ENCODE peak calls at places on chromosomes 1 and 21, in six cellular contexts. U is iPS DF 6.9; N is Jurkat, Clone E6-1; D is ovary; E is thoracic aorta; X is HAP-1. A is an unnamed sample.

GRCh38 chr1:196324345-196324744 is 283.9 kb downstream of the KCNT2 start:
- DNase-seq in U (no peak), N (no peak), D (no peak), E (no peak), X (no peak), A (no peak)

GRCh38 chr21:25639922-25640670 is 1.0 kb downstream of the JAM2 start:
- DNase-seq in U (no peak), N (no peak), D (peak), E (no peak), X (peak), A (no peak)

GRCh38 chr1:113990966-113991365 is 11.7 kb downstream of the OLFML3 start:
- DNase-seq in U (no peak), N (no peak), D (no peak), E (no peak), X (no peak), A (no peak)

GRCh38 chr1:117093091-117093534 is 28.4 kb downstream of the TRIM45 start:
- DNase-seq in U (no peak), N (no peak), D (peak), E (peak), X (no peak), A (peak)

GRCh38 chr1:238345837-238346236 is 455.1 kb upstream of the ZP4 start:
- DNase-seq in U (no peak), N (no peak), D (no peak), E (no peak), X (no peak), A (no peak)

GRCh38 chr1:218531936-218532335 is 186.8 kb downstream of the TGFB2 start:
- DNase-seq in U (no peak), N (no peak), D (no peak), E (no peak), X (no peak), A (no peak)

GRCh38 chr1:9793291-9793690 is 30.5 kb downstream of the CLSTN1 start:
- DNase-seq in U (no peak), N (no peak), D (no peak), E (no peak), X (no peak), A (no peak)

GRCh38 chr1:153353226-153353947 is 4.3 kb upstream of the S100A9 start:
- DNase-seq in U (peak), N (no peak), D (no peak), E (no peak), X (peak), A (peak)

GRCh38 chr1:153030895-153031294 is at the start of gene SPRR1B:
- DNase-seq in U (no peak), N (no peak), D (no peak), E (no peak), X (no peak), A (no peak)

GRCh38 chr1:7686301-7686850 is 84.7 kb upstream of the VAMP3 start:
- DNase-seq in U (no peak), N (no peak), D (no peak), E (no peak), X (no peak), A (no peak)

GRCh38 chr1:1680912-1681273 is 11.7 kb downstream of the SLC35E2B start:
- DNase-seq in U (no peak), N (no peak), D (no peak), E (no peak), X (no peak), A (no peak)

GRCh38 chr1:40592107-40592773 is 60.8 kb downstream of the ZNF684 start:
- DNase-seq in U (no peak), N (peak), D (no peak), E (no peak), X (peak), A (no peak)

GRCh38 chr1:78275456-78275855 is 215.3 kb upstream of the PTGFR start:
- DNase-seq in U (no peak), N (no peak), D (no peak), E (no peak), X (no peak), A (no peak)

GRCh38 chr1:25802915-25803314 is 2.9 kb downstream of the SELENON start:
- DNase-seq in U (no peak), N (no peak), D (no peak), E (no peak), X (no peak), A (no peak)

GRCh38 chr1:233607252-233608119 is 6.4 kb upstream of the KCNK1 start:
- DNase-seq in U (no peak), N (no peak), D (no peak), E (no peak), X (no peak), A (no peak)

GRCh38 chr1:10614377-10615225 is 139.9 kb downstream of the PEX14 start:
- DNase-seq in U (no peak), N (no peak), D (no peak), E (no peak), X (no peak), A (no peak)

GRCh38 chr21:42566524-42567180 is 53.0 kb downstream of the SLC37A1 start:
- DNase-seq in U (no peak), N (no peak), D (peak), E (no peak), X (no peak), A (no peak)

GRCh38 chr1:58047265-58047858 is 499.2 kb downstream of the OMA1 start:
- DNase-seq in U (no peak), N (peak), D (no peak), E (no peak), X (peak), A (peak)

GRCh38 chr21:33115586-33116541 is 45.9 kb downstream of the OLIG1 start:
- DNase-seq in U (no peak), N (peak), D (no peak), E (no peak), X (no peak), A (no peak)

GRCh38 chr1:109787211-109787844 is 23.6 kb upstream of the EPS8L3 start:
- DNase-seq in U (no peak), N (no peak), D (peak), E (no peak), X (no peak), A (peak)

GRCh38 chr1:177410179-177410766 is 239.5 kb downstream of the BRINP2 start:
- DNase-seq in U (no peak), N (no peak), D (no peak), E (no peak), X (no peak), A (no peak)

GRCh38 chr1:243495442-243496172 is 239.8 kb downstream of the SDCCAG8 start:
- DNase-seq in U (no peak), N (no peak), D (no peak), E (no peak), X (no peak), A (no peak)

GRCh38 chr21:44426663-44427191 is 28.6 kb upstream of the LRRC3 start:
- DNase-seq in U (no peak), N (no peak), D (no peak), E (no peak), X (peak), A (no peak)

GRCh38 chr21:44423941-44424607 is 31.2 kb upstream of the LRRC3 start:
- DNase-seq in U (no peak), N (no peak), D (no peak), E (no peak), X (peak), A (no peak)

GRCh38 chr21:44424608-44425306 is 30.6 kb upstream of the LRRC3 start:
- DNase-seq in U (no peak), N (no peak), D (no peak), E (no peak), X (peak), A (no peak)

GRCh38 chr21:44425895-44426662 is 29.2 kb upstream of the LRRC3 start:
- DNase-seq in U (no peak), N (no peak), D (no peak), E (no peak), X (peak), A (no peak)

DNA sequence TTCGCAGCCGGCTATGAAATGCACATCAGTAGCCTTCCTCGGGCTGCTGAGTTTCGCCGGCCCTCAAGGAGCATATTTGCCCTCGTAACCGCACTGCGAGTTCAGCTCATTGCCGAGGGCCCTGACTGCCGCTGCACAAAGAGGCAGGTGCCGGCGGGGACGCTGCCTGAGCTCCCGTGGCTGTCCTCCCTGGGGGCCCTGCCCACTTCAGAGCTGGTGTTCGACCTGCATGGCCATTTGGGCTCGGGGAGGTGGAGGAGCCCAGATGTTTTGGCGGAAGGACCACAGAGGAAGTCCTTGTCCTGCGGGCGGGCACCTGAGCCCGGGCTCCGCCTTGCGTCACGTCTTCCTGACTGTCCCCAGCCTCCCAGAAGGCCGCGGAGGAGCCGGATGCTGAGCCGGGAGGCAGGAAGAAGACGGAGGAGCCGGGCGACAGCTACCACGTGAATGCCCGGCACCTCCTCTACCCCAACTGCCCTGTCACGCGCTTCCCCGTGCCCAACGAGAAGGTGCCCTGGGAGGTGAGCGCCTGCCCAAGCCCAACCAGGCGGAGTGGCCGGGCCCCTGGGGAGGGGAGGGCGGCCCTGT is 29.9 kb upstream of the LRRC3 start:
- DNase-seq in U (no peak), N (no peak), D (no peak), E (no peak), X (peak), A (no peak)
- H3K4me3 ChIP-seq in U (no peak), N (no peak), D (no peak), E (no peak), X (no peak), A (no peak)

GRCh38 chr1:108745980-108746381 is 493 bp upstream of the STXBP3 start:
- DNase-seq in U (no peak), N (no peak), D (no peak), E (no peak), X (no peak), A (no peak)
- H3K4me3 ChIP-seq in U (no peak), N (no peak), D (no peak), E (peak), X (no peak), A (peak)

GRCh38 chr1:151371744-151372410 is 628 bp downstream of the SELENBP1 start:
- DNase-seq in U (no peak), N (no peak), D (peak), E (no peak), X (peak), A (peak)
- H3K4me3 ChIP-seq in U (peak), N (no peak), D (peak), E (peak), X (peak), A (peak)

GRCh38 chr1:68959631-68960030 is 462.7 kb upstream of the DEPDC1 start:
- DNase-seq in U (no peak), N (no peak), D (no peak), E (no peak), X (no peak), A (peak)

GRCh38 chr1:68955424-68955823 is 458.5 kb upstream of the DEPDC1 start:
- DNase-seq in U (no peak), N (no peak), D (no peak), E (no peak), X (no peak), A (peak)

GRCh38 chr1:68962711-68963110 is 465.8 kb upstream of the DEPDC1 start:
- DNase-seq in U (no peak), N (no peak), D (no peak), E (no peak), X (no peak), A (no peak)

GRCh38 chr1:68961143-68961542 is 464.3 kb upstream of the DEPDC1 start:
- DNase-seq in U (no peak), N (no peak), D (no peak), E (no peak), X (no peak), A (no peak)

DNA sequence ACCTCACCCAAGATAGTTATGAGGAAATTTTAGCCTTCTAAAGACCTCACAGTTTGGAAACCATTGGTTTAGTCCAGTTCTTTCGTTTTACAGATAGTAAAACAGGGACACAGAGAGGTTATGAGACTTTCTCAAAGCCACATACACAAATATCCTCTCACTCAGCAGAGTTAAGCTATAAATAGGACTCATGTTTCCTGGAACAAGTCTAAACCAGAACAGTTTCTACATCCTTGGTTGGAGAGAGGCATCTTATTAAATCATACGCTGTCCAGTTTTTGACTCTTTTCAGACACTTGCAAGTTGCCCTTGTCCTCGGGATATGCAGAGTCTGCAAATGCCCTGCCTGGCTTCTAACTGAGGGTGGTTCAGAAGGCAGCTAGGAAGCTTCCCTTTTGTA is 462.1 kb upstream of the DEPDC1 start:
- DNase-seq in U (no peak), N (no peak), D (no peak), E (no peak), X (no peak), A (no peak)
- H3K4me3 ChIP-seq in U (no peak), N (no peak), D (no peak), E (peak), X (no peak), A (no peak)

GRCh38 chr1:47995306-47996050 is 1.7 kb downstream of the TRABD2B start:
- DNase-seq in U (no peak), N (no peak), D (no peak), E (no peak), X (no peak), A (no peak)
- H3K4me3 ChIP-seq in U (no peak), N (no peak), D (no peak), E (peak), X (peak), A (peak)

GRCh38 chr1:118988186-118989005 is at the start of gene TBX15:
- DNase-seq in U (no peak), N (no peak), D (no peak), E (no peak), X (no peak), A (peak)

GRCh38 chr1:118987431-118988185 is 535 bp downstream of the TBX15 start:
- DNase-seq in U (no peak), N (no peak), D (no peak), E (no peak), X (no peak), A (peak)

GRCh38 chr1:118989878-118990378 is 1.8 kb upstream of the TBX15 start:
- DNase-seq in U (no peak), N (no peak), D (no peak), E (no peak), X (no peak), A (peak)

GRCh38 chr1:118990513-118991131 is 2.5 kb upstream of the TBX15 start:
- DNase-seq in U (no peak), N (no peak), D (no peak), E (no peak), X (no peak), A (peak)

DNA sequence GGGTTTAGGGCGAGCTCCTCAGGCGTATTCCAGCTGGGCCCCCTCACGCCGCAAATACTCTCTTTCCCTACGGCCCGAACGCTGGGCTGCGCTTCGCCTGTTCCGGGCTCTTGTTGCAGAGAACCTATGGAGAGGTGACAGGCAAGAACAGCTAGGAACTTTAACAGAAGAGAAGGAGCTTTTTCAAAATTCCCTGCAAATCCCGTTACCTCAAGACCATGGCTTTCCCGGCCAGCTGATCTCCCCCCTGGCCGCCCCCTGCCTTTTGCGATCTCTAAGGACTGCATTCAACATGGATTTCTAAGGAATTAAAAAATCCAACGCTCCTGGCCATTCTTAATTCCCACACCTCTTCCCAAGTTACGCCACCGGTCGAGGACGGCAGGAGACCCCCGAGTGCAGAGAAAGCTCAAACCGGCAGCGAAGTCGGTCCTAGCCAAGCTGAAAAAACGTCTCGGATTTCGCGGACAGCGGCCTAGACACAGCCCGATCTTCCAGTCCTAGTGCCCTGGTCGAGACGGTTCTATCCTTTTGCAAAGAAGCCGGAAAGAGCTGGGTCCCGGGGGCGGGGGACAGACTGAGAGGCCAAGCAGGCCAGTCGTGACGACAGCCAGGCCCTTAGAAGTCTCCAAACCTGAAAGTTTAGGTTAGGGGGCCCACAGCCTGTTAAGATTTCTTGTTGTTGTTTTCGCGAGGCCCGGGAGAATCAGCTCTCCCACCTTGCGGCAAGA is 1.0 kb upstream of the TBX15 start:
- DNase-seq in U (no peak), N (no peak), D (no peak), E (no peak), X (no peak), A (peak)
- H3K4me3 ChIP-seq in U (no peak), N (no peak), D (no peak), E (no peak), X (no peak), A (peak)

DNA sequence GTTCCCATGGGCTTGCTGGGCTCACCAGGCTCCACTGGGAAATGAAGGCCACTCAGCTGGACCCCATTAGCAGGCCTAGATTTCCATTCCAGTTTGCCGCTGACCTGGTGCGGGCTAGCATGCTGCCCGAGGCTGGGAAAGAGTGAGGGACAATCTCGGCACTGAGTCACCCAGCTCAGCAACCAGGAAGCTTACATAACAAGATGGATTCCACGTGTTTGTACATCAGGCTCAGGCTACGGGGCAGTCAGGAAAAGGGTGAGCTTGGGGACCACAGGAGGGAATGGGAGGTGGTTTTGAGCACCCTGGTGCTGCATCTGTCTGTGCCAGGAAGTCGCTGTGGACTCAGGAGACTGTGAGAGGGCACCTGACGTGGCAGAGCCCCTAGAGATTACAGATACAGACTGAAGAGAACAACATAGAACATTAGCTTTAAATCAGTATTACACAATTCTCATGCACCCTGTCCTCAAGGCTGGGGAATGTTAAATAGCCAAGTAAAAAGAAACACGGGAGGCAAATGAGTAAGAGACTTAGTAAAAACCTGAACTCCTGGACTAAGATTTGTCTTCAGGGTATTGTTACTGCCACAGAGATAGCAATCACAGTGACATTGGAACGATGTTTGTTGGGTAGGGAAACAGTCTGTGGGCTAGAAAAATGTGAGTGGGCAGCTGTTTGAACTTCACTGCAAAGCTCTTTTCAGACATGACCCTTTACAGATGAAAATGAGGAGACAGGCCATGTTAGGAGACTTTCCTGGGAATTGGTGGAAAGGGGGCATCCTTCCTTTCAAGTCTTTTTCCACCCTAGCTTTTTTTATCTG is 51.1 kb downstream of the GLUL start:
- DNase-seq in U (no peak), N (peak), D (no peak), E (no peak), X (no peak), A (no peak)
- H3K4me3 ChIP-seq in U (no peak), N (no peak), D (no peak), E (no peak), X (no peak), A (no peak)

GRCh38 chr1:157403608-157404007 is 148.7 kb downstream of the FCRL5 start:
- DNase-seq in U (no peak), N (no peak), D (no peak), E (no peak), X (no peak), A (no peak)
- H3K4me3 ChIP-seq in U (no peak), N (no peak), D (no peak), E (no peak), X (no peak), A (no peak)

A was measured in MG63.